ENCODE peak calls at places on chromosomes 6 and 20, in four cellular contexts. U, Z, C and A are unnamed samples.

GRCh38 chr6:116586738-116587137 is 15.4 kb downstream of the RWDD1 start:
- DNase-seq in U (no peak), Z (no peak), C (no peak), A (no peak)

GRCh38 chr20:46117704-46118467 is at the start of gene CD40:
- DNase-seq in U (peak), Z (peak), C (no peak), A (no peak)

GRCh38 chr6:127186889-127187288 is 68.4 kb downstream of the RSPO3 start:
- DNase-seq in U (peak), Z (peak), C (peak), A (no peak)

GRCh38 chr6:11833626-11834592 is 55.3 kb upstream of the ADTRP start:
- DNase-seq in U (no peak), Z (no peak), C (no peak), A (no peak)

GRCh38 chr6:148999921-149000589 is 253.2 kb downstream of the UST start:
- DNase-seq in U (no peak), Z (no peak), C (peak), A (no peak)

GRCh38 chr6:130944486-130944885 is 117.3 kb downstream of the SMLR1 start:
- DNase-seq in U (no peak), Z (no peak), C (no peak), A (no peak)

GRCh38 chr6:34964564-34964963 is 75.5 kb downstream of the ANKS1A start:
- DNase-seq in U (no peak), Z (no peak), C (no peak), A (no peak)

GRCh38 chr6:158648682-158649131 is 1.1 kb upstream of the SYTL3 start:
- DNase-seq in U (peak), Z (no peak), C (peak), A (no peak)

GRCh38 chr6:46719099-46719498 is 16.1 kb downstream of the PLA2G7 start:
- DNase-seq in U (peak), Z (no peak), C (peak), A (no peak)

GRCh38 chr6:144217264-144217663 is 66.9 kb downstream of the STX11 start:
- DNase-seq in U (peak), Z (no peak), C (peak), A (no peak)

GRCh38 chr6:25431642-25432307 is 152.6 kb downstream of the CARMIL1 start:
- DNase-seq in U (no peak), Z (no peak), C (no peak), A (no peak)

GRCh38 chr6:128870751-128871150 is 12.2 kb upstream of the LAMA2 start:
- DNase-seq in U (no peak), Z (no peak), C (no peak), A (no peak)

GRCh38 chr6:115613488-115613887 is 447.2 kb downstream of the FRK start:
- DNase-seq in U (no peak), Z (no peak), C (no peak), A (no peak)

GRCh38 chr6:29748391-29749352 is 25.4 kb downstream of the HLA-F start:
- DNase-seq in U (peak), Z (peak), C (peak), A (no peak)

GRCh38 chr6:105849741-105850140 is 236.4 kb upstream of the PRDM1 start:
- DNase-seq in U (no peak), Z (peak), C (no peak), A (no peak)

GRCh38 chr6:56475736-56476457 is 166.8 kb downstream of the DST start:
- DNase-seq in U (peak), Z (peak), C (no peak), A (no peak)

GRCh38 chr6:16684896-16685554 is 76.2 kb downstream of the ATXN1 start:
- DNase-seq in U (no peak), Z (no peak), C (peak), A (no peak)

GRCh38 chr20:52230406-52230805 is 38.8 kb upstream of the ZFP64 start:
- DNase-seq in U (peak), Z (no peak), C (peak), A (no peak)

GRCh38 chr6:155158044-155158843 is 105.6 kb upstream of the CLDN20 start:
- DNase-seq in U (no peak), Z (no peak), C (peak), A (no peak)

GRCh38 chr20:59013959-59014608 is 5.1 kb upstream of the TUBB1 start:
- DNase-seq in U (no peak), Z (peak), C (peak), A (no peak)

GRCh38 chr6:155708100-155708499 is 252.5 kb upstream of the NOX3 start:
- DNase-seq in U (no peak), Z (peak), C (no peak), A (no peak)

GRCh38 chr6:1267057-1267732 is 44.7 kb upstream of the FOXQ1 start:
- DNase-seq in U (peak), Z (no peak), C (peak), A (no peak)

GRCh38 chr6:107185570-107185969 is 70.3 kb upstream of the BEND3 start:
- DNase-seq in U (peak), Z (no peak), C (no peak), A (no peak)

GRCh38 chr6:25175656-25176055 is 103.5 kb upstream of the CARMIL1 start:
- DNase-seq in U (no peak), Z (peak), C (no peak), A (no peak)

GRCh38 chr20:44134897-44135810 is 51.8 kb downstream of the JPH2 start:
- DNase-seq in U (no peak), Z (peak), C (no peak), A (no peak)

GRCh38 chr20:38599410-38599882 is 2.2 kb upstream of the ARHGAP40 start:
- DNase-seq in U (peak), Z (no peak), C (peak), A (no peak)

GRCh38 chr6:70764706-70765105 is 97.0 kb downstream of the SMAP1 start:
- DNase-seq in U (no peak), Z (no peak), C (no peak), A (no peak)

GRCh38 chr6:154984146-154984545 is 11.0 kb upstream of the TIAM2 start:
- DNase-seq in U (no peak), Z (no peak), C (peak), A (no peak)

GRCh38 chr6:119119989-119120388 is 41.5 kb upstream of the FAM184A start:
- DNase-seq in U (no peak), Z (no peak), C (peak), A (no peak)

GRCh38 chr6:133132092-133132491 is 109.1 kb upstream of the EYA4 start:
- DNase-seq in U (no peak), Z (no peak), C (peak), A (no peak)

GRCh38 chr20:11921326-11921725 is 3.6 kb downstream of the BTBD3 start:
- DNase-seq in U (no peak), Z (no peak), C (no peak), A (peak)